ENCODE peak calls at places on chromosomes 2 and 18, in eight cellular contexts. R, O, D, W, M, Y, N and Q are unnamed samples.

GRCh38 chr2:45278345-45279078 is 269.3 kb upstream of the SIX2 start:
- DNase-seq in R (no peak), O (no peak), D (no peak), W (no peak), M (no peak), Y (no peak), N (no peak), Q (no peak)

GRCh38 chr2:120253021-120253882 is 600 bp downstream of the RALB start:
- DNase-seq in R (no peak), O (peak), D (peak), W (peak), M (peak), Y (peak), N (peak), Q (peak)

GRCh38 chr2:142989276-142990204 is 112.1 kb downstream of the KYNU start:
- DNase-seq in R (no peak), O (peak), D (no peak), W (no peak), M (no peak), Y (no peak), N (no peak), Q (no peak)

GRCh38 chr2:95274291-95275150 is at the start of gene PROM2:
- DNase-seq in R (no peak), O (no peak), D (no peak), W (peak), M (no peak), Y (no peak), N (peak), Q (peak)

GRCh38 chr2:28447943-28448737 is 47.7 kb upstream of the PLB1 start:
- DNase-seq in R (no peak), O (no peak), D (no peak), W (no peak), M (peak), Y (no peak), N (no peak), Q (no peak)

GRCh38 chr2:218429951-218430692 is 11.2 kb downstream of the VIL1 start:
- DNase-seq in R (no peak), O (no peak), D (no peak), W (no peak), M (no peak), Y (no peak), N (no peak), Q (no peak)

GRCh38 chr2:143229411-143229810 is 100.2 kb downstream of the ARHGAP15 start:
- DNase-seq in R (no peak), O (no peak), D (no peak), W (no peak), M (no peak), Y (no peak), N (no peak), Q (no peak)

GRCh38 chr2:221914334-221914733 is 342.2 kb upstream of the EPHA4 start:
- DNase-seq in R (no peak), O (no peak), D (no peak), W (no peak), M (no peak), Y (no peak), N (no peak), Q (no peak)

GRCh38 chr18:26225022-26225693 is 1.1 kb upstream of the TAF4B start:
- DNase-seq in R (no peak), O (no peak), D (no peak), W (no peak), M (no peak), Y (no peak), N (no peak), Q (no peak)

GRCh38 chr2:26243643-26244478 is 571 bp downstream of the HADHA start:
- DNase-seq in R (no peak), O (peak), D (no peak), W (peak), M (peak), Y (no peak), N (no peak), Q (no peak)

GRCh38 chr2:229348135-229348534 is 77.0 kb upstream of the PID1 start:
- DNase-seq in R (no peak), O (no peak), D (no peak), W (no peak), M (no peak), Y (no peak), N (no peak), Q (no peak)

GRCh38 chr2:167825664-167826063 is 421.7 kb downstream of the STK39 start:
- DNase-seq in R (no peak), O (no peak), D (no peak), W (no peak), M (no peak), Y (no peak), N (no peak), Q (no peak)

GRCh38 chr2:235458839-235459273 is 35.0 kb upstream of the AGAP1 start:
- DNase-seq in R (no peak), O (no peak), D (peak), W (no peak), M (no peak), Y (no peak), N (no peak), Q (peak)

GRCh38 chr2:117470311-117471095 is 344.0 kb upstream of the DDX18 start:
- DNase-seq in R (no peak), O (peak), D (no peak), W (no peak), M (peak), Y (no peak), N (peak), Q (no peak)

GRCh38 chr2:25617948-25618646 is 55.3 kb downstream of the DTNB start:
- DNase-seq in R (no peak), O (no peak), D (no peak), W (no peak), M (no peak), Y (no peak), N (no peak), Q (no peak)

GRCh38 chr2:122031544-122032263 is 276.3 kb downstream of the TSN start:
- DNase-seq in R (no peak), O (no peak), D (peak), W (peak), M (no peak), Y (no peak), N (no peak), Q (no peak)

GRCh38 chr18:59263566-59264135 is 9.6 kb downstream of the RAX start:
- DNase-seq in R (no peak), O (no peak), D (no peak), W (no peak), M (no peak), Y (no peak), N (no peak), Q (no peak)

GRCh38 chr18:55265916-55266488 is 306.7 kb upstream of the CCDC68 start:
- DNase-seq in R (no peak), O (no peak), D (no peak), W (no peak), M (no peak), Y (no peak), N (no peak), Q (no peak)

GRCh38 chr2:159968282-159968900 is 94.0 kb downstream of the PLA2R1 start:
- DNase-seq in R (no peak), O (peak), D (no peak), W (peak), M (peak), Y (no peak), N (no peak), Q (no peak)

GRCh38 chr2:222399038-222399783 is 25.1 kb upstream of the SGPP2 start:
- DNase-seq in R (no peak), O (peak), D (no peak), W (no peak), M (no peak), Y (no peak), N (no peak), Q (no peak)

GRCh38 chr2:16014041-16014787 is 73.9 kb downstream of the MYCN start:
- DNase-seq in R (no peak), O (no peak), D (peak), W (no peak), M (no peak), Y (no peak), N (no peak), Q (no peak)

GRCh38 chr2:152348388-152348787 is 13.4 kb downstream of the FMNL2 start:
- DNase-seq in R (no peak), O (no peak), D (no peak), W (no peak), M (no peak), Y (no peak), N (no peak), Q (no peak)